ENCODE peak calls at places on chromosomes 16 and 17, in six cellular contexts. One of them, this sample, is unnamed.

GRCh38 chr17:34126965-34127364 is 128.1 kb upstream of the CCL2 start:
- DNase-seq in mesenchymal stem cell: no peak
- DNase-seq in neural progenitor cell: no peak
- DNase-seq in astrocyte: no peak
- DNase-seq in fibroblast of lung: no peak
- DNase-seq in GM23248: no peak
- DNase-seq in this sample: no peak

GRCh38 chr16:5607169-5607568 is 509.6 kb upstream of the EEF2KMT start:
- DNase-seq in mesenchymal stem cell: no peak
- DNase-seq in GM23248: no peak
- DNase-seq in astrocyte: no peak
- DNase-seq in neural progenitor cell: no peak
- DNase-seq in fibroblast of lung: no peak
- DNase-seq in this sample: no peak

GRCh38 chr16:53893731-53894435 is 189.9 kb downstream of the FTO start:
- DNase-seq in fibroblast of lung: peak
- DNase-seq in mesenchymal stem cell: peak
- DNase-seq in neural progenitor cell: no peak
- DNase-seq in GM23248: peak
- DNase-seq in astrocyte: peak
- DNase-seq in this sample: peak

GRCh38 chr16:58026705-58027340 is 1.3 kb downstream of the MMP15 start:
- DNase-seq in astrocyte: no peak
- DNase-seq in fibroblast of lung: no peak
- DNase-seq in mesenchymal stem cell: peak
- DNase-seq in GM23248: no peak
- DNase-seq in neural progenitor cell: peak
- DNase-seq in this sample: no peak

GRCh38 chr17:27743288-27743885 is 56.9 kb downstream of the NOS2 start:
- DNase-seq in mesenchymal stem cell: no peak
- DNase-seq in fibroblast of lung: no peak
- DNase-seq in GM23248: no peak
- DNase-seq in astrocyte: no peak
- DNase-seq in neural progenitor cell: no peak
- DNase-seq in this sample: no peak

GRCh38 chr17:50627782-50628601 is 6.7 kb upstream of the ABCC3 start:
- DNase-seq in GM23248: no peak
- DNase-seq in astrocyte: no peak
- DNase-seq in fibroblast of lung: no peak
- DNase-seq in mesenchymal stem cell: peak
- DNase-seq in neural progenitor cell: peak
- DNase-seq in this sample: peak

GRCh38 chr17:80051681-80052080 is 15.2 kb downstream of the CCDC40 start:
- DNase-seq in mesenchymal stem cell: no peak
- DNase-seq in neural progenitor cell: no peak
- DNase-seq in GM23248: no peak
- DNase-seq in fibroblast of lung: no peak
- DNase-seq in astrocyte: no peak
- DNase-seq in this sample: no peak

GRCh38 chr16:11743308-11744074 is 834 bp upstream of the TXNDC11 start:
- DNase-seq in mesenchymal stem cell: peak
- DNase-seq in fibroblast of lung: peak
- DNase-seq in astrocyte: peak
- DNase-seq in GM23248: peak
- DNase-seq in neural progenitor cell: no peak
- DNase-seq in this sample: peak

GRCh38 chr17:39666601-39667261 is 1.5 kb upstream of the PNMT start:
- DNase-seq in fibroblast of lung: no peak
- DNase-seq in astrocyte: no peak
- DNase-seq in neural progenitor cell: no peak
- DNase-seq in GM23248: peak
- DNase-seq in mesenchymal stem cell: no peak
- DNase-seq in this sample: no peak

GRCh38 chr17:66664336-66664735 is 170.6 kb upstream of the CACNG5 start:
- DNase-seq in fibroblast of lung: no peak
- DNase-seq in astrocyte: no peak
- DNase-seq in mesenchymal stem cell: no peak
- DNase-seq in GM23248: no peak
- DNase-seq in neural progenitor cell: no peak
- DNase-seq in this sample: no peak

GRCh38 chr17:82051776-82052637 is at the start of the genes GPS1 and RFNG:
- DNase-seq in GM23248: peak
- DNase-seq in astrocyte: peak
- DNase-seq in neural progenitor cell: peak
- DNase-seq in fibroblast of lung: peak
- DNase-seq in mesenchymal stem cell: peak
- DNase-seq in this sample: peak

GRCh38 chr17:54426287-54426886 is 474.3 kb upstream of the TOM1L1 start:
- DNase-seq in mesenchymal stem cell: no peak
- DNase-seq in fibroblast of lung: no peak
- DNase-seq in neural progenitor cell: peak
- DNase-seq in astrocyte: no peak
- DNase-seq in GM23248: peak
- DNase-seq in this sample: peak

GRCh38 chr16:89137666-89138512 is 33.7 kb upstream of the CDH15 start:
- DNase-seq in mesenchymal stem cell: no peak
- DNase-seq in neural progenitor cell: no peak
- DNase-seq in astrocyte: no peak
- DNase-seq in GM23248: no peak
- DNase-seq in fibroblast of lung: no peak
- DNase-seq in this sample: no peak

GRCh38 chr17:39576187-39576586 is 31.5 kb downstream of the NEUROD2 start:
- DNase-seq in neural progenitor cell: peak
- DNase-seq in fibroblast of lung: no peak
- DNase-seq in astrocyte: no peak
- DNase-seq in GM23248: peak
- DNase-seq in mesenchymal stem cell: peak
- DNase-seq in this sample: no peak

GRCh38 chr17:72338847-72339790 is 218.3 kb downstream of the SOX9 start:
- DNase-seq in GM23248: peak
- DNase-seq in astrocyte: peak
- DNase-seq in fibroblast of lung: peak
- DNase-seq in mesenchymal stem cell: peak
- DNase-seq in neural progenitor cell: no peak
- DNase-seq in this sample: peak

DNA sequence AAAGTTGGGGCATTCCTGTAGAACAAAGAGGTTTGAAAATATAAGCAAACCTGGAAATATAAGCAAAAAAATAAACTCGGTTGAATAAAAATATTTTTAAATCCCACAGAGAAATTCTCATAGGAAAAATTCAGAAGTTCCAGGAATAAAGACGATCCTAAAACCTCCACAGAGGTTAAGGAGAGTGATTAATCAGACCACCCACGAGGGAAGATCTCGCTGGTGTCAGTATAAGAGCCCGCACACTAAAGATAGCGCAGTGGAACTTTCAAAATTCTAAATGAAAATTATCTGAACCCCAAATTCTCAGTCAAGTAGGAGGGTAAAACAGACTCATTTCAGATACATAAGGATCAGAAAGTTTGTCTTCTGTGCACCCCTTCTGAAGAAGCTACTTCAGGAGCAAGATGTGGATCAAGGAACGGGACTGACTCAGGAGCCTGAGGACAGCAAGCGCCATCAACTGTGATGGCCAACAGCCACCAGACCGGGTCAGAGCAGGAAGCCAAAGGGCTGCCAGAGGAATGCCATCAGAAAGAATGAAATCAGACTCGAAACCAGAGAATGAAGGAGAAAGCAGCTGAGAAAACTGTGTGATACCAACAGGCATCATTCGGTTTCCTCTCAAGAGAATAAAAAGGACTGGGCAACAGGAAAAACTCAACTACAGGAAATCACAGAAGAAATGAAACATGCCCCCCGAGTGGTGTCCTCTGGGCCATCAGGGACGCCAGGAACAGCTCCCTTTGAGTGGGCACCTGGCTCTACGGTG is 66.9 kb downstream of the CYTH1 start:
- DNase-seq in mesenchymal stem cell: no peak
- DNase-seq in GM23248: peak
- DNase-seq in fibroblast of lung: no peak
- DNase-seq in astrocyte: no peak
- DNase-seq in neural progenitor cell: no peak
- DNase-seq in this sample: no peak
- H3K9ac ChIP-seq in mesenchymal stem cell: no peak
- H3K9ac ChIP-seq in GM23248: no peak
- H3K9ac ChIP-seq in fibroblast of lung: no peak
- H3K9ac ChIP-seq in astrocyte: no peak
- H3K9ac ChIP-seq in neural progenitor cell: no peak
- H3K9ac ChIP-seq in this sample: no peak

GRCh38 chr17:77594416-77595209 is 363.9 kb upstream of the TNRC6C start:
- DNase-seq in astrocyte: no peak
- DNase-seq in GM23248: no peak
- DNase-seq in fibroblast of lung: no peak
- DNase-seq in neural progenitor cell: no peak
- DNase-seq in mesenchymal stem cell: no peak
- DNase-seq in this sample: no peak

GRCh38 chr17:77593081-77593480 is 365.4 kb upstream of the TNRC6C start:
- DNase-seq in astrocyte: no peak
- DNase-seq in mesenchymal stem cell: no peak
- DNase-seq in fibroblast of lung: no peak
- DNase-seq in GM23248: no peak
- DNase-seq in neural progenitor cell: no peak
- DNase-seq in this sample: no peak

GRCh38 chr17:77596491-77597420 is 361.7 kb upstream of the TNRC6C start:
- DNase-seq in GM23248: no peak
- DNase-seq in fibroblast of lung: no peak
- DNase-seq in mesenchymal stem cell: no peak
- DNase-seq in neural progenitor cell: no peak
- DNase-seq in astrocyte: no peak
- DNase-seq in this sample: no peak

GRCh38 chr17:77591231-77591785 is 367.2 kb upstream of the TNRC6C start:
- DNase-seq in GM23248: no peak
- DNase-seq in neural progenitor cell: no peak
- DNase-seq in fibroblast of lung: no peak
- DNase-seq in mesenchymal stem cell: no peak
- DNase-seq in astrocyte: no peak
- DNase-seq in this sample: peak

GRCh38 chr17:77592503-77592902 is 366.0 kb upstream of the TNRC6C start:
- DNase-seq in neural progenitor cell: no peak
- DNase-seq in astrocyte: no peak
- DNase-seq in fibroblast of lung: no peak
- DNase-seq in mesenchymal stem cell: no peak
- DNase-seq in GM23248: no peak
- DNase-seq in this sample: no peak
- H3K4me2 ChIP-seq in neural progenitor cell: peak
- H3K4me2 ChIP-seq in astrocyte: no peak
- H3K4me2 ChIP-seq in fibroblast of lung: no peak
- H3K4me2 ChIP-seq in mesenchymal stem cell: no peak
- H3K4me2 ChIP-seq in GM23248: no peak
- H3K4me2 ChIP-seq in this sample: no peak

GRCh38 chr17:6753565-6753964 is 2.3 kb upstream of the XAF1 start:
- DNase-seq in fibroblast of lung: no peak
- DNase-seq in neural progenitor cell: peak
- DNase-seq in GM23248: peak
- DNase-seq in astrocyte: peak
- DNase-seq in mesenchymal stem cell: no peak
- DNase-seq in this sample: no peak

GRCh38 chr17:6756425-6757012 is 673 bp downstream of the XAF1 start:
- DNase-seq in GM23248: peak
- DNase-seq in astrocyte: no peak
- DNase-seq in mesenchymal stem cell: no peak
- DNase-seq in neural progenitor cell: no peak
- DNase-seq in fibroblast of lung: no peak
- DNase-seq in this sample: no peak

GRCh38 chr17:6755281-6755680 is 565 bp upstream of the XAF1 start:
- DNase-seq in astrocyte: no peak
- DNase-seq in mesenchymal stem cell: peak
- DNase-seq in neural progenitor cell: peak
- DNase-seq in fibroblast of lung: peak
- DNase-seq in GM23248: peak
- DNase-seq in this sample: no peak

GRCh38 chr17:6757747-6758146 is 1.9 kb downstream of the XAF1 start:
- DNase-seq in fibroblast of lung: no peak
- DNase-seq in mesenchymal stem cell: no peak
- DNase-seq in astrocyte: no peak
- DNase-seq in neural progenitor cell: no peak
- DNase-seq in GM23248: no peak
- DNase-seq in this sample: no peak

GRCh38 chr17:6755731-6756184 is at the start of gene XAF1:
- DNase-seq in astrocyte: no peak
- DNase-seq in mesenchymal stem cell: peak
- DNase-seq in fibroblast of lung: peak
- DNase-seq in neural progenitor cell: no peak
- DNase-seq in GM23248: peak
- DNase-seq in this sample: no peak
- H3K9ac ChIP-seq in astrocyte: no peak
- H3K9ac ChIP-seq in mesenchymal stem cell: peak
- H3K9ac ChIP-seq in fibroblast of lung: peak
- H3K9ac ChIP-seq in neural progenitor cell: no peak
- H3K9ac ChIP-seq in GM23248: peak
- H3K9ac ChIP-seq in this sample: no peak

GRCh38 chr16:73067671-73068545 is 20.0 kb upstream of the ZFHX3 start:
- DNase-seq in neural progenitor cell: no peak
- DNase-seq in fibroblast of lung: no peak
- DNase-seq in mesenchymal stem cell: no peak
- DNase-seq in GM23248: no peak
- DNase-seq in astrocyte: no peak
- DNase-seq in this sample: no peak

GRCh38 chr16:73066927-73067670 is 19.2 kb upstream of the ZFHX3 start:
- DNase-seq in mesenchymal stem cell: peak
- DNase-seq in neural progenitor cell: peak
- DNase-seq in GM23248: peak
- DNase-seq in fibroblast of lung: peak
- DNase-seq in astrocyte: no peak
- DNase-seq in this sample: no peak

GRCh38 chr16:73069581-73070262 is 21.8 kb upstream of the ZFHX3 start:
- DNase-seq in astrocyte: no peak
- DNase-seq in fibroblast of lung: no peak
- DNase-seq in neural progenitor cell: no peak
- DNase-seq in GM23248: no peak
- DNase-seq in mesenchymal stem cell: no peak
- DNase-seq in this sample: no peak

GRCh38 chr16:73066321-73066926 is 18.5 kb upstream of the ZFHX3 start:
- DNase-seq in neural progenitor cell: peak
- DNase-seq in mesenchymal stem cell: no peak
- DNase-seq in GM23248: no peak
- DNase-seq in astrocyte: no peak
- DNase-seq in fibroblast of lung: no peak
- DNase-seq in this sample: no peak

DNA sequence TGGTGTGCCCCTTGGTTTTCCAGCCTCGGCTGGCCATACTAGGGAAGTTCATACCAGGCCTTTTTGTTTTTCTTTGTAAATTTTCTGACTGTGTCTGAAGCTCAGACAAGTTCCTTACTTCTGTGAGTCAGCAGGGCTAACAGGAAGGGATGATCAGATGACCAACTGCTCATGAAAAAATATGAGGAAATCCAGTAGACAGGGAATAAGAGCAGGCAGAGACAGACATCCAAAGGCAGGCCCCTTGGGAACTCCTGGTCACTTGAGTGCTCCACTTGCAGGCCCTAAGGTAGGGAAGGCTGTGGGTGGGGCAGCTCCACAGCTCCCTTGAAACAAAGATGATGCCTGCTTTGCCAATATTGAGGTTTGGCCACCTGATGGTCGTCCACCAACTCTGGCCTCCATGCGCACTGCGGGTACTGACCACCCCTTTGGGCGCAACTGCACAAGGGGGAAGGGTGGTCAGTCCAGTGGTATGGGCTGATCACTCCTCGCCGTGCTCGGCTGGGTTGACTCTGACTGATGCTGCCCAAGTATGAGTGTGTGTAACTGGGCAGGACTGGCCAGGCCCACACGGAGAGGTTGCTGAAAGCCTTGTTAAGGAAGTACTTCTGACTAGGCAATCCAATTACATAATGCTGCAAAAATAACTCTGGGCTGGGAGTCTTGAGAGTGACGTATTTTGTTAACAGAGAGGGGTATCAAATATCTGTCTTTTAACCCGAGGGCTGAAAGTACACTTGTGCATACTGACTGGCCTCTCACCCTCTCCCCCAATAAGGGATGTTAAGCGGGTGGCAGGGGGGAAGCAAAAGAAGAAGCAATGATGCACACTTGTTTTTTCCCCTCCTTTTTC is 20.8 kb upstream of the ZFHX3 start:
- DNase-seq in neural progenitor cell: peak
- DNase-seq in mesenchymal stem cell: peak
- DNase-seq in fibroblast of lung: peak
- DNase-seq in GM23248: peak
- DNase-seq in astrocyte: peak
- DNase-seq in this sample: peak
- H3K4me2 ChIP-seq in neural progenitor cell: no peak
- H3K4me2 ChIP-seq in mesenchymal stem cell: no peak
- H3K4me2 ChIP-seq in fibroblast of lung: peak
- H3K4me2 ChIP-seq in GM23248: peak
- H3K4me2 ChIP-seq in astrocyte: peak
- H3K4me2 ChIP-seq in this sample: peak

This sample was measured in PC-3.